ENCODE peak calls at places on chromosome 2, in four cellular contexts. K, R, Y and Q are unnamed samples.

GRCh38 chr2:99488999-99489757 is 639 bp downstream of the REV1 start:
- DNase-seq in K (peak; percentile 43), R (peak; percentile 86), Y (no peak), Q (peak; percentile 31)

GRCh38 chr2:134762508-134762907 is 43.7 kb upstream of the TMEM163 start:
- DNase-seq in K (no peak), R (no peak), Y (no peak), Q (no peak)

GRCh38 chr2:206798009-206798408 is 32.6 kb downstream of the FASTKD2 start:
- DNase-seq in K (no peak), R (no peak), Y (no peak), Q (no peak)

GRCh38 chr2:23283653-23284052 is 101.3 kb upstream of the KLHL29 start:
- DNase-seq in K (no peak), R (no peak), Y (no peak), Q (no peak)

GRCh38 chr2:218006741-218007140 is 3.9 kb upstream of the TNS1 start:
- DNase-seq in K (no peak), R (no peak), Y (no peak), Q (no peak)

GRCh38 chr2:207784898-207785297 is 15.2 kb upstream of the FZD5 start:
- DNase-seq in K (no peak), R (no peak), Y (no peak), Q (no peak)

GRCh38 chr2:64939332-64939917 is 49.8 kb upstream of the SLC1A4 start:
- DNase-seq in K (no peak), R (no peak), Y (no peak), Q (no peak)

GRCh38 chr2:44844651-44845270 is 96.7 kb upstream of the SIX3 start:
- DNase-seq in K (peak; percentile 12), R (no peak), Y (no peak), Q (no peak)

GRCh38 chr2:196927318-196928225 is 1.1 kb upstream of the PGAP1 start:
- DNase-seq in K (peak; percentile 59), R (no peak), Y (no peak), Q (peak; percentile 54)

GRCh38 chr2:217071416-217071815 is 211.6 kb upstream of the TNP1 start:
- DNase-seq in K (no peak), R (no peak), Y (no peak), Q (no peak)

GRCh38 chr2:207341816-207342215 is 176.1 kb upstream of the KLF7 start:
- DNase-seq in K (no peak), R (no peak), Y (no peak), Q (no peak)

GRCh38 chr2:68387408-68388350 is 22.6 kb downstream of the PLEK start:
- DNase-seq in K (no peak), R (no peak), Y (no peak), Q (no peak)

GRCh38 chr2:195657634-195658540 is 861 bp downstream of the SLC39A10 start:
- DNase-seq in K (peak; percentile 88), R (peak; percentile 68), Y (peak; percentile 35), Q (peak; percentile 65)

GRCh38 chr2:74514368-74515270 is at the start of gene TLX2:
- DNase-seq in K (no peak), R (no peak), Y (no peak), Q (no peak)

GRCh38 chr2:206230060-206230890 is 44.2 kb upstream of the ZDBF2 start:
- DNase-seq in K (no peak), R (no peak), Y (peak; percentile 48), Q (no peak)

GRCh38 chr2:15795426-15795825 is 144.9 kb upstream of the MYCN start:
- DNase-seq in K (no peak), R (peak; percentile 58), Y (no peak), Q (no peak)

DNA sequence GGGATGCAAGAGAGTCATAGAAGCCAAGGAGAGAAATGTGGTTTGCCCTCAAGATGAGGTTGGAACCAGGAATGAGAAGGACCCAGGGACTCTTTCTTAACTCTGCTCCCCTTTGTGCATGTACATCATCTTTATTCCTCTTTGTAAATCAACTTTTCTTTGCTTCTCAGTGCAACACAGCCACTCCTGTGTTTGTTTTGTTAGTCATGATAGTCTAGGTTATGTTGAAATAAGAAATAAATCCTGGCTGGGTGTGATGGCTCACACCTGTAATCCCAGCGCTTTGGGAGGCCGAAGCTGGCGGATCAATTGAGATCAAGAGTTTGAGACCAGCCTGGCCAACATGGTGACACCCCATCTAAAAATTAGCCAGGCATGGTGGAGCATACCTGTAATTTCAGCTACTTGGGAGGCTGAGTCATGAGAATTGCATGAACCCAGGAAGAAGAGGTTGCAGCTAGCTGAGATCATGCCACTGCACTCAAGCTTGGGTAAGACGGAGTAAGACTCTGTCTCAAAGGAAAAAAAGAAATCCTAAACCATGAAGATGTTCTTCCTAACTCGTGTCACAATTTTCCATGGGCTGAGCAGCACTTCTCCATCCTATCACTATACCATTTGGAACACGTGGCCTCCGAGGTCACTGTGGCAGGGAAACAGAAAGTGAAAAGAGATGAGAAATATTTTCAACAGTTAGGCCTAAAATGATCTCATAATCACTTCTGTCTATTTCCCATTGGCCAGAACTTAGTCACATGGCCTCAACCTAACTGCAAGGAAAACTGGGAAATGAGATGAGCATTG is 73.0 kb upstream of the TMEM17 start:
- DNase-seq in K (no peak), R (no peak), Y (no peak), Q (no peak)
- H3K4me1 ChIP-seq in K (no peaks in the 10 kb centered on the region), R (no peaks in the 10 kb centered on the region), Y (peaks cover 2% of the 10 kb centered on the region), Q (no peaks in the 10 kb centered on the region)

DNA sequence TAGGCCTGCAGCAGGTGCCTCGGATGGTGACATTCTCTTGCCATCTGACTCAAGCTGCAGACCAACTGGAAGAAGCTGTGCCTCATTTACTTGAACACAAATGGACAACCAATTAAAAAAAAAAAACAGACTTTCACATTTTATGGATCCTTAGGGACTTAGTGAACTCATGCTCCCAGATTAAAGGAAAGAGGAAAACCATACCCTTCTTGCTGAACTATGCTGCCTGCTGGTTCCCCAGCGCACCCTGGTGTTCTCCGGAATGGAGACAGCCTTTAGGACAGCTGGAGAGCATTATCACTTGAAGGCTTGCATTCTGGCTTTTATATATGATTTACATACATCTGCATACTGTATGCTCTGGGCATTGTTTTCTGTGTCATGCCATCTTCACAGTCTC is 370.7 kb downstream of the SLC4A3 start:
- DNase-seq in K (no peak), R (no peak), Y (no peak), Q (no peak)
- H3K27ac ChIP-seq in K (no peak overlapping the region), R (no peak overlapping the region), Y (no peak overlapping the region), Q (no peak overlapping the region)

GRCh38 chr2:159126653-159127052 is 158.2 kb downstream of the TANC1 start:
- DNase-seq in K (no peak), R (no peak), Y (no peak), Q (no peak)

GRCh38 chr2:159125858-159126257 is 157.4 kb downstream of the TANC1 start:
- DNase-seq in K (no peak), R (no peak), Y (no peak), Q (no peak)

GRCh38 chr2:159123786-159124185 is 155.3 kb downstream of the TANC1 start:
- DNase-seq in K (no peak), R (no peak), Y (no peak), Q (no peak)

GRCh38 chr2:159124441-159124911 is 156.0 kb downstream of the TANC1 start:
- DNase-seq in K (peak; percentile 66), R (no peak), Y (no peak), Q (no peak)

DNA sequence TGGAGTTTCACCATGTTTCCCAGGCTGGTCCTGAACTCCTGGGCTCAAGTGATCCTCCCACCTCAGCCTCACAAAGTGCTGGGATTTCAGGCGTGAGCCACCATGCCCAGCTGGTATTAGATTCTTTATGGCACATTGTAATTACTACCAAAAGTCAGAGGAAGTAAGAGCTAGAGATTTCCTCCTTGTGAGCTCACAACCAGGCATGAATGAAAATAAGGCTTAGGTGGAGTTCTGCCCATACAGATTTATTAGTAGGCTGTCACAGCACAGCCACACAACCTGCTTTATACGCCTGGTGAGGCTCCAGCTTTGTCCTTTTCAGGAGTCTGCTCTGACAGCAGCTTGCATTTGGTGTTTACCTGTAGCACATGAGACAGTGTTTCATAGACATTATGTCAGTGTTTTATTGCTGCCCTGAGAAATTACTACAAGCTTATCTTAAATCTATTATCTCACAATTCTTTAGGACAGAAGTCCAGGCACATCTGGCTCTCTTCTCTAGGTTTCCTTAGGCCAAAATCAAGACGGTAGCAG is 156.6 kb downstream of the TANC1 start:
- DNase-seq in K (no peak), R (no peak), Y (no peak), Q (no peak)
- H3K4me1 ChIP-seq in K (peaks cover 63% of the 10 kb centered on the region), R (peaks cover 55% of the 10 kb centered on the region), Y (peaks cover 3% of the 10 kb centered on the region), Q (peaks cover 13% of the 10 kb centered on the region)

GRCh38 chr2:131055169-131056065 is 37.8 kb downstream of the FAM168B start:
- DNase-seq in K (no peak), R (no peak), Y (no peak), Q (no peak)
- H3K27ac ChIP-seq in K (no peak overlapping the region), R (no peak overlapping the region), Y (no peak overlapping the region), Q (no peak overlapping the region)

GRCh38 chr2:162316590-162316989 is 1.9 kb downstream of the IFIH1 start:
- DNase-seq in K (no peak), R (no peak), Y (no peak), Q (no peak)
- H3K4me1 ChIP-seq in K (peaks cover 42% of the 10 kb centered on the region), R (peaks cover 12% of the 10 kb centered on the region), Y (no peaks in the 10 kb centered on the region), Q (peaks cover 45% of the 10 kb centered on the region)

GRCh38 chr2:30144260-30144659 is 2.5 kb upstream of the YPEL5 start:
- DNase-seq in K (no peak), R (no peak), Y (no peak), Q (no peak)

GRCh38 chr2:30147196-30147714 is 448 bp downstream of the YPEL5 start:
- DNase-seq in K (no peak), R (no peak), Y (no peak), Q (no peak)

GRCh38 chr2:30147715-30148611 is 1.2 kb downstream of the YPEL5 start:
- DNase-seq in K (peak; percentile 75), R (peak; percentile 89), Y (peak; percentile 81), Q (peak; percentile 80)

GRCh38 chr2:30146337-30147195 is at the start of gene YPEL5:
- DNase-seq in K (peak; percentile 99), R (peak; percentile 99), Y (peak; percentile 99), Q (peak; percentile 100)

GRCh38 chr2:30145826-30146336 is 926 bp upstream of the YPEL5 start:
- DNase-seq in K (no peak), R (no peak), Y (no peak), Q (no peak)
- H3K27ac ChIP-seq in K (peak overlapping the region; percentile 21), R (peak overlapping the region; percentile 86), Y (no peak overlapping the region), Q (peak overlapping the region; percentile 97)